ENCODE peak calls at places on chromosomes 12 and 14, in ten cellular contexts. One of them, this sample, is unnamed.

GRCh38 chr12:27733052-27733656 is 22.5 kb downstream of the MRPS35 start:
- DNase-seq in neural crest cell: no peak
- DNase-seq in osteoblast: no peak
- DNase-seq in natural killer cell: no peak
- DNase-seq in BE2C: peak; percentile 30
- DNase-seq in foreskin fibroblast: peak; percentile 68
- DNase-seq in cardiac muscle cell: peak; percentile 48
- DNase-seq in kidney: no peak
- DNase-seq in CD8-positive, alpha-beta T cell: peak; percentile 37
- DNase-seq in lower lobe of right lung: no peak
- DNase-seq in this sample: no peak

GRCh38 chr14:22980672-22981089 is 1.7 kb downstream of the AJUBA start:
- DNase-seq in neural crest cell: no peak
- DNase-seq in cardiac muscle cell: peak; percentile 66
- DNase-seq in BE2C: no peak
- DNase-seq in foreskin fibroblast: peak; percentile 83
- DNase-seq in natural killer cell: no peak
- DNase-seq in kidney: peak; percentile 83
- DNase-seq in osteoblast: peak; percentile 94
- DNase-seq in lower lobe of right lung: peak; percentile 65
- DNase-seq in CD8-positive, alpha-beta T cell: peak; percentile 25
- DNase-seq in this sample: no peak

GRCh38 chr14:92914087-92914656 is 8.8 kb upstream of the CHGA start:
- DNase-seq in osteoblast: peak; percentile 90
- DNase-seq in neural crest cell: peak; percentile 71
- DNase-seq in lower lobe of right lung: no peak
- DNase-seq in foreskin fibroblast: peak; percentile 33
- DNase-seq in CD8-positive, alpha-beta T cell: peak; percentile 34
- DNase-seq in kidney: no peak
- DNase-seq in natural killer cell: no peak
- DNase-seq in cardiac muscle cell: peak; percentile 90
- DNase-seq in BE2C: no peak
- DNase-seq in this sample: no peak

GRCh38 chr12:121980211-121980891 is 41.3 kb upstream of the BCL7A start:
- DNase-seq in BE2C: no peak
- DNase-seq in kidney: no peak
- DNase-seq in natural killer cell: no peak
- DNase-seq in foreskin fibroblast: peak; percentile 49
- DNase-seq in cardiac muscle cell: no peak
- DNase-seq in CD8-positive, alpha-beta T cell: no peak
- DNase-seq in neural crest cell: no peak
- DNase-seq in osteoblast: no peak
- DNase-seq in lower lobe of right lung: no peak
- DNase-seq in this sample: no peak

GRCh38 chr12:123712780-123713319 is 697 bp downstream of the ATP6V0A2 start:
- DNase-seq in natural killer cell: no peak
- DNase-seq in BE2C: no peak
- DNase-seq in kidney: no peak
- DNase-seq in lower lobe of right lung: no peak
- DNase-seq in cardiac muscle cell: peak; percentile 9
- DNase-seq in foreskin fibroblast: peak; percentile 37
- DNase-seq in osteoblast: peak; percentile 52
- DNase-seq in neural crest cell: no peak
- DNase-seq in CD8-positive, alpha-beta T cell: no peak
- DNase-seq in this sample: no peak

GRCh38 chr14:68361231-68361630 is 431.6 kb downstream of the ZFP36L1 start:
- DNase-seq in kidney: no peak
- DNase-seq in BE2C: no peak
- DNase-seq in osteoblast: peak; percentile 77
- DNase-seq in natural killer cell: no peak
- DNase-seq in lower lobe of right lung: no peak
- DNase-seq in neural crest cell: no peak
- DNase-seq in foreskin fibroblast: peak; percentile 61
- DNase-seq in cardiac muscle cell: no peak
- DNase-seq in CD8-positive, alpha-beta T cell: no peak
- DNase-seq in this sample: no peak

GRCh38 chr12:126582231-126582630 is 1517.0 kb downstream of the AACS start:
- DNase-seq in lower lobe of right lung: no peak
- DNase-seq in CD8-positive, alpha-beta T cell: no peak
- DNase-seq in BE2C: no peak
- DNase-seq in osteoblast: no peak
- DNase-seq in foreskin fibroblast: no peak
- DNase-seq in cardiac muscle cell: no peak
- DNase-seq in neural crest cell: no peak
- DNase-seq in kidney: no peak
- DNase-seq in natural killer cell: no peak
- DNase-seq in this sample: no peak

GRCh38 chr14:63877594-63877993 is 24.8 kb downstream of the SYNE2 start:
- DNase-seq in neural crest cell: no peak
- DNase-seq in lower lobe of right lung: no peak
- DNase-seq in CD8-positive, alpha-beta T cell: no peak
- DNase-seq in cardiac muscle cell: no peak
- DNase-seq in osteoblast: no peak
- DNase-seq in BE2C: no peak
- DNase-seq in natural killer cell: no peak
- DNase-seq in foreskin fibroblast: no peak
- DNase-seq in kidney: no peak
- DNase-seq in this sample: no peak

GRCh38 chr12:9367201-9367600 is 159.0 kb upstream of the PZP start:
- DNase-seq in foreskin fibroblast: no peak
- DNase-seq in kidney: no peak
- DNase-seq in lower lobe of right lung: peak; percentile 42
- DNase-seq in cardiac muscle cell: no peak
- DNase-seq in CD8-positive, alpha-beta T cell: no peak
- DNase-seq in natural killer cell: no peak
- DNase-seq in neural crest cell: no peak
- DNase-seq in BE2C: no peak
- DNase-seq in osteoblast: no peak
- DNase-seq in this sample: no peak

GRCh38 chr14:54106802-54107377 is 150.3 kb upstream of the BMP4 start:
- DNase-seq in lower lobe of right lung: no peak
- DNase-seq in neural crest cell: no peak
- DNase-seq in BE2C: no peak
- DNase-seq in cardiac muscle cell: peak; percentile 4
- DNase-seq in foreskin fibroblast: peak; percentile 45
- DNase-seq in CD8-positive, alpha-beta T cell: no peak
- DNase-seq in osteoblast: peak; percentile 27
- DNase-seq in kidney: no peak
- DNase-seq in natural killer cell: no peak
- DNase-seq in this sample: no peak

GRCh38 chr12:94938583-94938982 is 64.9 kb downstream of the NDUFA12 start:
- DNase-seq in natural killer cell: peak; percentile 23
- DNase-seq in cardiac muscle cell: no peak
- DNase-seq in neural crest cell: no peak
- DNase-seq in CD8-positive, alpha-beta T cell: no peak
- DNase-seq in foreskin fibroblast: no peak
- DNase-seq in osteoblast: no peak
- DNase-seq in BE2C: no peak
- DNase-seq in kidney: no peak
- DNase-seq in lower lobe of right lung: no peak
- DNase-seq in this sample: no peak

GRCh38 chr14:91059576-91060471 is 617 bp downstream of the RPS6KA5 start:
- DNase-seq in neural crest cell: peak; percentile 21
- DNase-seq in kidney: peak; percentile 88
- DNase-seq in natural killer cell: no peak
- DNase-seq in lower lobe of right lung: peak; percentile 70
- DNase-seq in cardiac muscle cell: peak; percentile 77
- DNase-seq in foreskin fibroblast: peak; percentile 65
- DNase-seq in CD8-positive, alpha-beta T cell: peak; percentile 59
- DNase-seq in BE2C: peak; percentile 75
- DNase-seq in osteoblast: peak; percentile 94
- DNase-seq in this sample: peak; percentile 72

GRCh38 chr12:77893918-77894317 is 63.2 kb downstream of the NAV3 start:
- DNase-seq in neural crest cell: no peak
- DNase-seq in lower lobe of right lung: no peak
- DNase-seq in CD8-positive, alpha-beta T cell: no peak
- DNase-seq in natural killer cell: no peak
- DNase-seq in foreskin fibroblast: peak; percentile 76
- DNase-seq in cardiac muscle cell: no peak
- DNase-seq in BE2C: no peak
- DNase-seq in osteoblast: no peak
- DNase-seq in kidney: no peak
- DNase-seq in this sample: no peak

GRCh38 chr14:84520711-84521338 is 1009.1 kb upstream of the FLRT2 start:
- DNase-seq in osteoblast: no peak
- DNase-seq in foreskin fibroblast: peak; percentile 4
- DNase-seq in natural killer cell: no peak
- DNase-seq in CD8-positive, alpha-beta T cell: no peak
- DNase-seq in BE2C: no peak
- DNase-seq in kidney: no peak
- DNase-seq in cardiac muscle cell: peak; percentile 10
- DNase-seq in neural crest cell: no peak
- DNase-seq in lower lobe of right lung: no peak
- DNase-seq in this sample: no peak

DNA sequence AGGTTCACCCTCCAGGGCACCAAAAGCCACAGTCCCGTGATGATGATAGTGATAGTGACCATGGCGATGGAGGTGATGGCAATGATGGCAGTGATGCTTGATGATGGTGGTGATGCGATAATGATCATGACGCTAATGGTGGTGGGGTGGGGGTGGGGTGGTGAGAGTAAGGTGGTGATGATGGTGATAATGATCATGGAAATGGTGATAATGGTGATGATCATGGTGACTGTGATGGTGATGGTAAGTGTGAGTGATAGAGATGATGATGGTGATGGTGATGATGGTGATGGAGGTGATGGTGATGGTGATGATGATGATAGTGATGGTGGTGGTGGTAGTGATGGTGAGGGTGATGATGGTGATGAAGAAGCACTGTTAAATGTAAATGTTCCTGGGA is 96.9 kb downstream of the SYNE3 start:
- DNase-seq in kidney: no peak
- DNase-seq in cardiac muscle cell: no peak
- DNase-seq in osteoblast: no peak
- DNase-seq in lower lobe of right lung: no peak
- DNase-seq in foreskin fibroblast: no peak
- DNase-seq in BE2C: no peak
- DNase-seq in natural killer cell: no peak
- DNase-seq in CD8-positive, alpha-beta T cell: no peak
- DNase-seq in neural crest cell: no peak
- DNase-seq in this sample: no peak
- TF ChIP-seq CTCF in kidney: no peak
- TF ChIP-seq CTCF in cardiac muscle cell: no peak
- TF ChIP-seq CTCF in osteoblast: no peak
- TF ChIP-seq CTCF in lower lobe of right lung: no peak
- TF ChIP-seq CTCF in foreskin fibroblast: no peak
- TF ChIP-seq CTCF in BE2C: no peak
- TF ChIP-seq CTCF in natural killer cell: no peak
- TF ChIP-seq CTCF in CD8-positive, alpha-beta T cell: no peak
- TF ChIP-seq CTCF in neural crest cell: no peak
- TF ChIP-seq CTCF in this sample: no peak

GRCh38 chr12:53499261-53500118 is at the start of gene MAP3K12:
- DNase-seq in osteoblast: peak; percentile 87
- DNase-seq in foreskin fibroblast: peak; percentile 92
- DNase-seq in natural killer cell: peak; percentile 46
- DNase-seq in CD8-positive, alpha-beta T cell: peak; percentile 55
- DNase-seq in cardiac muscle cell: peak; percentile 72
- DNase-seq in BE2C: peak; percentile 75
- DNase-seq in kidney: peak; percentile 95
- DNase-seq in neural crest cell: peak; percentile 65
- DNase-seq in lower lobe of right lung: peak; percentile 70
- DNase-seq in this sample: no peak
- TF ChIP-seq CTCF in osteoblast: no peak
- TF ChIP-seq CTCF in foreskin fibroblast: no peak
- TF ChIP-seq CTCF in natural killer cell: no peak
- TF ChIP-seq CTCF in CD8-positive, alpha-beta T cell: no peak
- TF ChIP-seq CTCF in cardiac muscle cell: no peak
- TF ChIP-seq CTCF in BE2C: no peak
- TF ChIP-seq CTCF in kidney: no peak
- TF ChIP-seq CTCF in neural crest cell: no peak
- TF ChIP-seq CTCF in lower lobe of right lung: no peak
- TF ChIP-seq CTCF in this sample: no peak

GRCh38 chr12:82329508-82329907 is 28.7 kb downstream of the CCDC59 start:
- DNase-seq in lower lobe of right lung: no peak
- DNase-seq in cardiac muscle cell: no peak
- DNase-seq in kidney: no peak
- DNase-seq in neural crest cell: no peak
- DNase-seq in foreskin fibroblast: no peak
- DNase-seq in BE2C: no peak
- DNase-seq in CD8-positive, alpha-beta T cell: no peak
- DNase-seq in osteoblast: no peak
- DNase-seq in natural killer cell: no peak
- DNase-seq in this sample: no peak

GRCh38 chr12:82325540-82326336 is 32.4 kb downstream of the CCDC59 start:
- DNase-seq in natural killer cell: no peak
- DNase-seq in cardiac muscle cell: no peak
- DNase-seq in neural crest cell: no peak
- DNase-seq in CD8-positive, alpha-beta T cell: no peak
- DNase-seq in foreskin fibroblast: no peak
- DNase-seq in osteoblast: no peak
- DNase-seq in lower lobe of right lung: no peak
- DNase-seq in BE2C: no peak
- DNase-seq in kidney: no peak
- DNase-seq in this sample: no peak

DNA sequence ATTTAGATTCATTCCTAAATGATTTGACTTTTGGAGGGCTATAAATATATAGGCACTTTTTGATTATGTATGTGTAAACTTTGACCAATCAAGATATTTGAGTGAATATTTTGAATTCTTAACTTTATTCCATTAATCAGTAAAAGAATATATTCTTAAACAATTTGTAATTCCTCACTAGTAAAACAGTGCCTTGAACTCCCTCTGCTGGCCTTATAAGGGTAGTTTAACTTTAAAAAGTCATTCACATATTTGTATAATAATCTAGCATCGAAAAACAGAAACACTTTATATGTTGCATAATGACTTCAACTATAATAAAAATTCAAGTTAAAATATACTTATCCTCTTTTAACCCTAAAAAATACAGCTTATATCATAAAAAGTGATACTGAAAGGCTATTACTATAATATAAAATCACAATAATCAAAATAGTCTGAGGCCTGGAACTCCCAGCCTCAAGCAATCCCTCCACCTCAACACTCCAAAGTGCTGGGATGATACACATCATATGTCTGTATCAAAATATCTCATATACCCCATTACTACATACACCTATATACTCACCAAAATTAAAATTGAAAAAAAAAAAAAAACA is 31.2 kb downstream of the CCDC59 start:
- DNase-seq in cardiac muscle cell: peak; percentile 62
- DNase-seq in osteoblast: no peak
- DNase-seq in BE2C: no peak
- DNase-seq in kidney: no peak
- DNase-seq in CD8-positive, alpha-beta T cell: no peak
- DNase-seq in neural crest cell: no peak
- DNase-seq in foreskin fibroblast: peak; percentile 31
- DNase-seq in natural killer cell: no peak
- DNase-seq in lower lobe of right lung: no peak
- DNase-seq in this sample: no peak
- TF ChIP-seq CTCF in cardiac muscle cell: peak; percentile 44
- TF ChIP-seq CTCF in osteoblast: peak; percentile 53
- TF ChIP-seq CTCF in BE2C: peak; percentile 54
- TF ChIP-seq CTCF in kidney: peak; percentile 25
- TF ChIP-seq CTCF in CD8-positive, alpha-beta T cell: peak; percentile 56
- TF ChIP-seq CTCF in neural crest cell: peak; percentile 79
- TF ChIP-seq CTCF in foreskin fibroblast: peak; percentile 50
- TF ChIP-seq CTCF in natural killer cell: peak; percentile 48
- TF ChIP-seq CTCF in lower lobe of right lung: peak; percentile 42
- TF ChIP-seq CTCF in this sample: peak; percentile 83

DNA sequence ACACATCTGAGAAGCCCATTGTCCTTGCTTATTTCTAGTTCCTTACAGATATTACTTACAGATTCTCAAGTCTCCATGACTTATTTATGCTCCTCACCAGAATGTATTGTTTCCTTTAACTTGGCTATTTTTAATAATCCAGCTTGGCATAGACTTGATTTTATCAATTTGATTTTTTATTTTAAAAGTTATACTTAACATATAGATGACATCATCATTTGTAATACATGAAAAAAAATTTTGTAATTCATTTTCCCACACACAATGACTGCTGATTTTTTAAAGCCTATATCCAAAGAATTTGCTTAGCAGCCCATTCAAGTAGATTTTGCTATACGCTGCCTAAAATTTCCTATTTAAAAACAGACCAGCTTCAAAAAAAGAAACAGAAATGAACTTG is 39.8 kb downstream of the PTPRR start:
- DNase-seq in lower lobe of right lung: no peak
- DNase-seq in natural killer cell: no peak
- DNase-seq in foreskin fibroblast: no peak
- DNase-seq in kidney: no peak
- DNase-seq in osteoblast: no peak
- DNase-seq in BE2C: no peak
- DNase-seq in cardiac muscle cell: no peak
- DNase-seq in neural crest cell: no peak
- DNase-seq in CD8-positive, alpha-beta T cell: no peak
- DNase-seq in this sample: no peak
- TF ChIP-seq CTCF in lower lobe of right lung: no peak
- TF ChIP-seq CTCF in natural killer cell: no peak
- TF ChIP-seq CTCF in foreskin fibroblast: no peak
- TF ChIP-seq CTCF in kidney: no peak
- TF ChIP-seq CTCF in osteoblast: no peak
- TF ChIP-seq CTCF in BE2C: no peak
- TF ChIP-seq CTCF in cardiac muscle cell: no peak
- TF ChIP-seq CTCF in neural crest cell: no peak
- TF ChIP-seq CTCF in CD8-positive, alpha-beta T cell: no peak
- TF ChIP-seq CTCF in this sample: no peak